ENCODE peak calls at places on chromosomes 7 and 10, in seven cellular contexts. G, Z, J, V, Q, T and N are unnamed samples.
A peak's percentile ranks its signal among the peaks of the same experiment; 100 is the strongest.

GRCh38 chr10:13425397-13425796 is 77.3 kb upstream of the SEPHS1 start:
- DNase-seq in Z (no peak), V (no peak), T (no peak), G (no peak), J (no peak), Q (no peak), N (no peak)

GRCh38 chr7:44976040-44976745 is 2.6 kb downstream of the MYO1G start:
- DNase-seq in Q (no peak), Z (no peak), G (no peak), V (no peak), J (no peak), T (no peak), N (no peak)

GRCh38 chr7:16926861-16927260 is 45.1 kb upstream of the AGR3 start:
- DNase-seq in V (no peak), T (no peak), J (no peak), Q (no peak), Z (no peak), G (no peak), N (no peak)

GRCh38 chr10:43863859-43864591 is 215.3 kb upstream of the ZNF32 start:
- DNase-seq in T (peak; percentile 90), V (peak; percentile 47), G (peak; percentile 62), Q (no peak), Z (no peak), J (peak; percentile 44), N (peak; percentile 24)

GRCh38 chr7:47153076-47153475 is 428.8 kb downstream of the TNS3 start:
- DNase-seq in J (no peak), V (no peak), T (peak; percentile 96), Q (no peak), G (peak; percentile 93), Z (no peak), N (peak; percentile 37)

GRCh38 chr10:90857635-90858488 is at the start of gene HTR7:
- DNase-seq in V (peak; percentile 54), J (peak; percentile 65), G (peak; percentile 13), T (peak; percentile 47), Z (peak; percentile 60), Q (peak; percentile 93), N (peak; percentile 54)

GRCh38 chr10:116109881-116110280 is 163.1 kb downstream of the GFRA1 start:
- DNase-seq in J (no peak), T (no peak), G (no peak), Q (no peak), Z (no peak), V (peak; percentile 8), N (no peak)

GRCh38 chr10:61643316-61643751 is 19.4 kb upstream of the CABCOCO1 start:
- DNase-seq in Z (no peak), J (no peak), Q (no peak), G (peak; percentile 60), T (peak; percentile 86), V (no peak), N (no peak)

GRCh38 chr10:102628451-102628911 is 15.8 kb upstream of the TRIM8 start:
- DNase-seq in V (no peak), Z (no peak), Q (peak; percentile 47), T (no peak), G (no peak), J (peak; percentile 85), N (peak; percentile 85)